ENCODE peak calls at places on chromosomes 1 and 21, in ten cellular contexts. V is ovary; Z is adrenal gland; G is hepatocyte; U is tibial nerve; F is kidney epithelial cell; D is left ventricle myocardium inferior; A is GM06990; H is sigmoid colon; L is CD8-positive, alpha-beta T cell. Y is an unnamed sample.

GRCh38 chr1:61081637-61082335 is 575 bp upstream of the NFIA start:
- DNase-seq in V (peak; percentile 72), Z (peak; percentile 72), G (peak; percentile 61), U (no peak), F (no peak), D (peak; percentile 51), A (no peak), H (peak; percentile 75), L (peak; percentile 66), Y (peak; percentile 54)

GRCh38 chr1:116485976-116486375 is 84.8 kb downstream of the CD58 start:
- DNase-seq in V (no peak), Z (no peak), G (no peak), U (no peak), F (no peak), D (no peak), A (no peak), H (no peak), L (no peak), Y (no peak)

GRCh38 chr21:32918467-32919140 is 107.1 kb upstream of the OLIG2 start:
- DNase-seq in V (no peak), Z (no peak), G (no peak), U (no peak), F (no peak), D (no peak), A (no peak), H (no peak), L (no peak), Y (no peak)

GRCh38 chr1:228163004-228163753 is 2.4 kb upstream of the IBA57 start:
- DNase-seq in V (peak; percentile 76), Z (peak; percentile 77), G (peak; percentile 44), U (no peak), F (no peak), D (peak; percentile 67), A (peak; percentile 5), H (no peak), L (peak; percentile 13), Y (peak; percentile 63)

GRCh38 chr1:34165422-34165921 is 442 bp upstream of the CSMD2 start:
- DNase-seq in V (no peak), Z (no peak), G (no peak), U (no peak), F (no peak), D (no peak), A (no peak), H (no peak), L (no peak), Y (no peak)

GRCh38 chr1:11337536-11338350 is 64.7 kb downstream of the UBIAD1 start:
- DNase-seq in V (peak; percentile 72), Z (peak; percentile 71), G (peak; percentile 67), U (no peak), F (no peak), D (peak; percentile 43), A (peak; percentile 71), H (no peak), L (peak; percentile 67), Y (peak; percentile 19)

GRCh38 chr1:155080250-155081228 is 1.9 kb downstream of the EFNA3 start:
- DNase-seq in V (peak; percentile 54), Z (no peak), G (peak; percentile 84), U (no peak), F (no peak), D (no peak), A (no peak), H (peak; percentile 62), L (no peak), Y (no peak)

GRCh38 chr1:14304381-14304865 is 294.1 kb upstream of the KAZN start:
- DNase-seq in V (no peak), Z (no peak), G (peak; percentile 31), U (no peak), F (peak; percentile 76), D (no peak), A (no peak), H (peak; percentile 68), L (no peak), Y (no peak)

GRCh38 chr1:7916431-7916830 is 24.2 kb downstream of the TNFRSF9 start:
- DNase-seq in V (no peak), Z (no peak), G (no peak), U (no peak), F (no peak), D (no peak), A (no peak), H (no peak), L (no peak), Y (no peak)

GRCh38 chr1:179817789-179818188 is 59.8 kb downstream of the TOR1AIP2 start:
- DNase-seq in V (peak; percentile 83), Z (peak; percentile 84), G (no peak), U (peak; percentile 61), F (no peak), D (peak; percentile 78), A (no peak), H (peak; percentile 80), L (no peak), Y (peak; percentile 87)

DNA sequence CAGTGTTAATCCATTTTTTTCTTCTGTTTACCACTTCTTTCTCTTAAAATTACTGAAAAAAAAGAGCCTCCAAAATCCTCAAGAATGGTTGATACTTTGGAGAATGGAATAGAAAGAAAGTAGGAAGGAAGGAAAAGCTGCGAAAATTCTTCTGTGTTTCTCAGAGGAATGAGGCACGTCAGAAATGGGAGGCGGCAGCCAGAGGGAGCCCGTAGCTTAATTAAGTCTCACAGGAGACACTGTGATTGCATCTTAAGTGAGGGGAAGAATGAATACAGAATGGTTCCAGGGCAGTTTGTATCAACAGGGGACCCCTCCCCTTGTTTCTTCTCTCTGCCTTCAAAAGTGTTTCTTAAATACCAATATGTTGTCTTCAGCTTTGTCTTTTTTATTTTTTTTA is 1099.5 kb downstream of the PLA2G4A start:
- DNase-seq in V (no peak), Z (no peak), G (peak; percentile 67), U (no peak), F (no peak), D (no peak), A (no peak), H (no peak), L (no peak), Y (no peak)
- TF ChIP-seq CTCF in V (no peak), Z (no peak), G (peak; percentile 67), U (peak; percentile 37), F (peak; percentile 58), D (no peak), A (peak; percentile 47), H (no peak), L (no peak), Y (no peak)

GRCh38 chr1:26729633-26730032 is 33.8 kb downstream of the ARID1A start:
- DNase-seq in V (no peak), Z (no peak), G (no peak), U (no peak), F (no peak), D (no peak), A (no peak), H (no peak), L (no peak), Y (no peak)

GRCh38 chr1:26726784-26727183 is 31.0 kb downstream of the ARID1A start:
- DNase-seq in V (no peak), Z (no peak), G (no peak), U (no peak), F (no peak), D (no peak), A (no peak), H (no peak), L (no peak), Y (no peak)

GRCh38 chr1:26731233-26731902 is 35.6 kb downstream of the ARID1A start:
- DNase-seq in V (no peak), Z (no peak), G (no peak), U (no peak), F (no peak), D (no peak), A (no peak), H (no peak), L (no peak), Y (no peak)

GRCh38 chr1:26730695-26731094 is 34.9 kb downstream of the ARID1A start:
- DNase-seq in V (no peak), Z (no peak), G (no peak), U (no peak), F (no peak), D (no peak), A (no peak), H (no peak), L (no peak), Y (no peak)

GRCh38 chr1:26728645-26729044 is 32.8 kb downstream of the ARID1A start:
- DNase-seq in V (no peak), Z (no peak), G (no peak), U (no peak), F (no peak), D (no peak), A (no peak), H (no peak), L (no peak), Y (no peak)
- H3K36me3 ChIP-seq in V (no peaks in the 10 kb centered on the region), Z (peaks cover 41% of the 10 kb centered on the region), G (peaks cover 11% of the 10 kb centered on the region), U (peaks cover 5% of the 10 kb centered on the region), F (peaks cover 5% of the 10 kb centered on the region), D (peaks cover 39% of the 10 kb centered on the region), A (peaks cover 18% of the 10 kb centered on the region), H (peaks cover 7% of the 10 kb centered on the region), L (peaks cover 32% of the 10 kb centered on the region), Y (peaks cover 7% of the 10 kb centered on the region)

DNA sequence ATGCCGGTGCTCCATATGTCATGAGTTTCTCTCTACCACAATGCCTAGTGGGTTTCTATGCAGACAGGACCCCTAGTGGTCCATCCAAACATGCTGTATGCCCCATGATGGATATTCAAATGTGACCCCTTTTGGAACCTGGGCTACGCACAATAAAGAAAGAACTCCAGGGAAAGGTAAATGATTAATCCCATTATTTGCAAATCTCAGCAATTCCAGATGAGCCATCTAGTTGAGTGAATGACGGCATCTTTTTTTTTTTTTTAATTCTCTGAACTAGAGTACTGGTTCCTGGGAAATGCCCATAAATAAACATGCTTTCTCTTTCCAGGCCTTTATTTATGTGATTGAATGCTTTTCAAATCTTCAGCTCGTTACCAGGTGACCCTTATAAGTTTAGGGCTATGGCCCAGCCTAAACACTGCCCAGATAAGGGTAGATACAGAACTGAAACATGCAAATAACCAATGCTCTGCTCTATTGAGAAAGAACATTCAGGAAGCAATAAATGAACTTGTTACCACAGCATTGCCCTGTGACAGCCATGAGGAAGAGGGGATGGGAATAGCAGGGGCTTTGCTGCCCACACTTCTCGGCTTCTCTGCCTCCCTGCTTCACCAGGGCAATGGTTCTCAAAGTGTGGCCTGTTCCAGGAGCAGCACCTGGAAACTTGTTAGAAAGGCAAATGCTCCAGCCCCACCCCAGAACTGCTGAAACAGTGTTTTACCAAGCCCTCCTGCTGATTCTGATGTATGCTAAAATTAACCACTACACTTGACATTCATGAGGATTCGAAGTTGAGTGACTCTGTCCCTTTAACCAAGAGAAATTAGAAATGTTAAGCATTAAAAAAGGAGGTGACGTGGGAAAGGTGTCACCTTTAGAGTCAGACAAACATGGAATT is 151.6 kb downstream of the SEC16B start:
- DNase-seq in V (no peak), Z (no peak), G (peak; percentile 9), U (no peak), F (no peak), D (no peak), A (no peak), H (no peak), L (no peak), Y (no peak)
- TF ChIP-seq CTCF in V (no peak), Z (no peak), G (no peak), U (no peak), F (no peak), D (no peak), A (no peak), H (no peak), L (no peak), Y (no peak)

DNA sequence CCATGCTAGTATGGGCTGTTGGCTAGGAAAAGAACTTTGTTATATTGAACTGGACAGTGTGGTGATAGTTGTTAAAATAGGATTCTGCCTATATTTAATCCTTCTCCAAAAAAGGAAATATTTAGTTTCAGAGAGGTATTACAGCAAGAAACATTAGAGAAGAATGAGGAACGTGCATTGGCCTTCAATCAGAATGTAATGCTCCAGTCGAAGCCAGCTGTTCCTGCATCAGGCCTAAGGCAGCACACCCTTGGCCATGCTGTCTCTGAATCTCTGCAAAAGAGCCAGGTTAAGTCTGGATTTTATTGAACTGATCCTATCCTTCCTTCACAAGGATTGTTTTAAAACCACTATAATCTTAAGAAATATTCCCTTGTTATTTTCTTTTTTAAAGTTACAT is 35.3 kb upstream of the RALGPS2 start:
- DNase-seq in V (no peak), Z (no peak), G (no peak), U (no peak), F (no peak), D (no peak), A (no peak), H (no peak), L (no peak), Y (no peak)
- H3K36me3 ChIP-seq in V (no peaks in the 10 kb centered on the region), Z (no peaks in the 10 kb centered on the region), G (no peaks in the 10 kb centered on the region), U (no peaks in the 10 kb centered on the region), F (no peaks in the 10 kb centered on the region), D (no peaks in the 10 kb centered on the region), A (no peaks in the 10 kb centered on the region), H (no peaks in the 10 kb centered on the region), L (no peaks in the 10 kb centered on the region), Y (no peaks in the 10 kb centered on the region)

Y was measured in heart left ventricle.